ENCODE peak calls at places on chromosomes 2 and 18, in four cellular contexts. K is Calu3; Y is stimulated activated CD4-positive, alpha-beta T cell treated with anti-CD3 and anti-CD28 coated beads, Interleukin-15, amount 100 ng/mL, for 1 hour; L is ELR. E is an unnamed sample.

GRCh38 chr2:70546376-70546775 is 7.2 kb downstream of the TGFA start:
- DNase-seq in K (no peak), Y (no peak), L (no peak), E (no peak)

GRCh38 chr2:59027320-59027719 is 786.2 kb upstream of the FANCL start:
- DNase-seq in K (no peak), Y (no peak), L (no peak), E (no peak)

GRCh38 chr2:88658318-88658717 is 31.1 kb upstream of the EIF2AK3 start:
- DNase-seq in K (no peak), Y (no peak), L (peak; percentile 82), E (no peak)

GRCh38 chr2:222943820-222944219 is 83.0 kb downstream of the ACSL3 start:
- DNase-seq in K (no peak), Y (no peak), L (peak; percentile 56), E (no peak)

GRCh38 chr18:45255142-45255890 is 360.0 kb upstream of the SLC14A2 start:
- DNase-seq in K (no peak), Y (no peak), L (peak; percentile 59), E (peak; percentile 80)

GRCh38 chr18:13136689-13137040 is 81.9 kb upstream of the LDLRAD4 start:
- DNase-seq in K (peak; percentile 27), Y (no peak), L (no peak), E (no peak)

GRCh38 chr18:56314396-56314795 is 324.0 kb downstream of the TXNL1 start:
- DNase-seq in K (no peak), Y (no peak), L (peak; percentile 2), E (no peak)

GRCh38 chr2:181892795-181893435 is 1.4 kb downstream of the ITPRID2 start:
- DNase-seq in K (no peak), Y (no peak), L (peak; percentile 53), E (no peak)

GRCh38 chr18:12750076-12750707 is 47.4 kb downstream of the PSMG2 start:
- DNase-seq in K (no peak), Y (no peak), L (peak; percentile 23), E (no peak)

GRCh38 chr2:150264442-150264841 is 223.0 kb downstream of the RND3 start:
- DNase-seq in K (no peak), Y (no peak), L (no peak), E (no peak)

GRCh38 chr18:44096016-44096415 is 584.7 kb upstream of the SETBP1 start:
- DNase-seq in K (no peak), Y (no peak), L (no peak), E (no peak)